ENCODE peak calls at places on chromosomes 6 and 20, in four cellular contexts. U is left ventricle myocardium inferior, V is GM12878, E is dorsolateral prefrontal cortex. F is an unnamed sample.

GRCh38 chr6:11354019-11354418 is 121.6 kb upstream of the NEDD9 start:
- DNase-seq in V (no peak), E (peak; percentile 72), U (peak; percentile 25), F (no peak)

GRCh38 chr20:21575167-21575566 is 61.3 kb upstream of the NKX2-2 start:
- DNase-seq in V (no peak), U (no peak), E (no peak), F (no peak)

GRCh38 chr6:36139431-36139830 is 9.1 kb downstream of the MAPK13 start:
- DNase-seq in E (no peak), V (no peak), U (no peak), F (no peak)

GRCh38 chr20:59765599-59766177 is 161.3 kb downstream of the PHACTR3 start:
- DNase-seq in E (no peak), V (no peak), U (no peak), F (no peak)

GRCh38 chr6:26022166-26022510 is 59.5 kb downstream of the TRIM38 start:
- DNase-seq in V (peak; percentile 59), E (no peak), U (no peak), F (no peak)

GRCh38 chr20:11136691-11137090 is 462.9 kb upstream of the JAG1 start:
- DNase-seq in E (no peak), U (no peak), V (no peak), F (no peak)

GRCh38 chr20:64065973-64066341 is 3.0 kb downstream of the TCEA2 start:
- DNase-seq in U (no peak), V (peak; percentile 79), E (no peak), F (peak; percentile 83)

GRCh38 chr6:64376394-64376793 is 740.8 kb downstream of the PHF3 start:
- DNase-seq in U (no peak), E (no peak), V (no peak), F (no peak)

GRCh38 chr6:15945593-15946159 is 183.2 kb upstream of the MYLIP start:
- DNase-seq in E (no peak), V (no peak), U (no peak), F (no peak)

GRCh38 chr20:45253260-45253659 is 1.1 kb downstream of the SLPI start:
- DNase-seq in V (no peak), E (no peak), U (no peak), F (no peak)

GRCh38 chr6:11207199-11207968 is 25.1 kb downstream of the NEDD9 start:
- DNase-seq in V (no peak), E (no peak), U (peak; percentile 38), F (no peak)

GRCh38 chr6:116461075-116461474 is at the start of gene CALHM6:
- DNase-seq in E (no peak), V (no peak), U (no peak), F (no peak)

GRCh38 chr20:237479-237878 is 10.4 kb downstream of the DEFB129 start:
- DNase-seq in U (no peak), V (no peak), E (no peak), F (no peak)

GRCh38 chr20:43416591-43417228 is 41.0 kb upstream of the SRSF6 start:
- DNase-seq in V (no peak), E (no peak), U (no peak), F (no peak)

GRCh38 chr6:30101939-30102700 is 10.8 kb downstream of the TRIM31 start:
- DNase-seq in U (peak; percentile 93), E (peak; percentile 88), V (no peak), F (peak; percentile 68)

GRCh38 chr6:165769884-165770283 is 106.8 kb upstream of the PDE10A start:
- DNase-seq in E (no peak), V (no peak), U (no peak), F (no peak)

GRCh38 chr6:134217110-134217509 is 100.8 kb downstream of the SGK1 start:
- DNase-seq in E (no peak), V (no peak), U (no peak), F (no peak)

GRCh38 chr6:150427823-150428222 is 59.0 kb downstream of the IYD start:
- DNase-seq in V (no peak), E (no peak), U (no peak), F (no peak)

GRCh38 chr20:38404016-38404415 is 31.1 kb downstream of the SNHG17 start:
- DNase-seq in V (no peak), E (no peak), U (no peak), F (no peak)

GRCh38 chr6:152300517-152300916 is 336.6 kb downstream of the SYNE1 start:
- DNase-seq in V (no peak), E (no peak), U (no peak), F (no peak)
- H3K4me3 ChIP-seq in V (peak overlapping the region; percentile 72), E (peak overlapping the region; percentile 74), U (peak overlapping the region; percentile 70), F (peak overlapping the region; percentile 82)

DNA sequence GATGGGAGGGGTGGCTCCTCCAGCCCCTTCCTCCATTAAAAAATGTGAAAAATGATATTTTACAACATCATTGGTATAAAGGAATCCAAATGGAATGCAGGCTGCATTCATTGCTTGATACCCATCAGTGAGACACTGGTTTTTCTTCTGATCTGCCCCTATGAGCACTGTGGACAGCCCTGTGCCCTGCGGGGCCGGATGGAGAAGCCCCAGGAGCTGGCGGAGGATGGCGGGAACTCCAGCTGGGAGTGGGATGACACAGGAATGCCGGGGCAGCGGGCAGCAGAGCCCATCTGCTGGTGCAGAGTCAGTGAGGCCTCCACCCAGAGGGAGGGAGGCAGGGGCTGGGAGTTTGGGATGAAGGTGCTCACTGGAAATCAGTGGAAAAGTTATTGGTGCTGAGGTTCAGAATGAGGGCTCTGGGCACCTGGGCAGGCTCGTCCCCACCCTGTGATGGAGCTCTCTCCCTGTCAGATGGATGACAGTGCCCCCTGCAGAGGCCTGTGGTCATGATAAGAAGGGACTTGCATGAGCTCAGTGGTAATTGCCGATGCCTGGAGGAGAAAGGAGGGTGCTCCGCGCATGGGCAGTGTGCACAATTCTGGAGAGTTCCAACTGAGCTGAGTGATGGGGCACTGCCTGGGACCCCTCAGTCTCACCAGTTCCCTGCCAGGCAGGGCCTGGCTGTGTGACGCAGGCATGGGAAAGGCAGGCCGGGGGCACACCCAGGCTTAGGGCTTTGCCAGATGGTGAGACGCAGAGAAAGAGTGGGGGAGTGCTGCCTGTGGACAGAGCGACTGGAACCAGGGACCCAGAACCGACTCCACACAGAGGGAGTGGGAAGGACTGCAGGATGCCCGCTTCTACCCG is 23.2 kb downstream of the CTCFL start:
- DNase-seq in U (no peak), E (no peak), V (no peak), F (no peak)
- H3K27me3 ChIP-seq in U (peaks cover 41% of the 10 kb centered on the region), E (no peaks in the 10 kb centered on the region), V (peaks cover 2% of the 10 kb centered on the region), F (no peaks in the 10 kb centered on the region)

DNA sequence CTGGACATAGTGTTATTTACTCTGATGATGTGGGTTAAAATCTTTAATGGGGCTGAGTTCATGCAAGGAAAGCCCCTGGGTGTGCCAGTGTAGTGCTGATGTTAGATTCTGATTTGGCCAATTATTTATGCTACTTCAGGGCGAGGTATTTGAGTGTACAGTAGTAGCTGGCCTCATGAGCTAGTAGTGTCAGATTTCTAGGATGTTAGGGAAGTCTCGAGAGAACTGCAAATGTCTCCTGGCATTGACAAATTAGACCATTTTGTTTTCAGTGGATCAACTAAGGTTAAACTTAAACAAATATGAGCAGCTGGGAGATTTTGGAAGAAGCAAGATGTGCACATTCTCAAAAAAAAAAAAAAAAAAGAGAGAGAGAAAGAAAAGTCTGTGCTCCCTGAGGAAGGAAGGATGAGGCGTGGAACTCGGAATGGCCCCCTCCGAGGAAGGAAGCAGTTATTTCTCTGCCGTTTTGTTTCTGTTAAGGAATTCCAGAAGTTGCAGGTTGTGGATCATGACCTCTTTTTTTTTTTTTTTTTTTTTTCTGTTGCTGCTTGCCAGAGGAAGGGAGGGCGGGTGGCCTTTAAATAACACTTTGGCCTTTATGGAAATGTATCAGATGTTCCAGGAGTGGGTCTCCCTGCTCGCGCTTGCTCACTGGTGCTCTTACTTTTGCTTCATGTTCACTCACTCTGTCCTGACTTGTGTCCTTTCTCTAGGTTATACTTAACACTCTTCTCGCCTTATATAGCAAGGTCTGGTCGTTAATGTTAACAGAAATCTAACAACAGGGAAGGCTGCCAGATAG is 124.5 kb downstream of the TCP11 start:
- DNase-seq in U (peak; percentile 58), E (no peak), V (no peak), F (no peak)
- H3K4me3 ChIP-seq in U (peak overlapping the region; percentile 74), E (no peak overlapping the region), V (no peak overlapping the region), F (no peak overlapping the region)

GRCh38 chr6:89602136-89602535 is 36.4 kb downstream of the LYRM2 start:
- DNase-seq in U (no peak), E (no peak), V (no peak), F (no peak)

GRCh38 chr6:89610149-89610642 is 28.4 kb downstream of the LYRM2 start:
- DNase-seq in U (peak; percentile 69), V (peak; percentile 30), E (no peak), F (peak; percentile 68)

GRCh38 chr6:89602713-89603112 is 35.8 kb downstream of the LYRM2 start:
- DNase-seq in V (no peak), E (no peak), U (no peak), F (no peak)

GRCh38 chr6:89604662-89605061 is 33.9 kb downstream of the LYRM2 start:
- DNase-seq in V (no peak), U (no peak), E (no peak), F (no peak)

GRCh38 chr6:89605861-89606260 is 32.7 kb downstream of the LYRM2 start:
- DNase-seq in V (no peak), E (no peak), U (no peak), F (no peak)
- H3K27me3 ChIP-seq in V (no peaks in the 10 kb centered on the region), E (no peaks in the 10 kb centered on the region), U (no peaks in the 10 kb centered on the region), F (no peaks in the 10 kb centered on the region)

F was measured in GM06990.